ENCODE peak calls at places on chromosomes 5 and 9, in four cellular contexts. X is uterus; H is effector memory CD4-positive, alpha-beta T cell; D is brain microvascular endothelial cell. R is an unnamed sample.

GRCh38 chr9:128148509-128149000 is 698 bp upstream of the LCN2 start:
- DNase-seq in D (no peak), H (no peak), X (no peak), R (no peak)

GRCh38 chr5:77563475-77563874 is 71.4 kb upstream of the WDR41 start:
- DNase-seq in H (no peak), D (no peak), X (no peak), R (no peak)

GRCh38 chr5:13944564-13945195 is at the start of gene DNAH5:
- DNase-seq in X (no peak), D (no peak), H (no peak), R (no peak)

GRCh38 chr5:97778451-97778850 is 595.4 kb upstream of the RIOK2 start:
- DNase-seq in H (no peak), X (no peak), D (no peak), R (no peak)

GRCh38 chr5:142636093-142636492 is 49.8 kb downstream of the FGF1 start:
- DNase-seq in D (no peak), H (no peak), X (no peak), R (no peak)

GRCh38 chr5:125148706-125149105 is 402.3 kb upstream of the ZNF608 start:
- DNase-seq in D (no peak), H (no peak), X (no peak), R (no peak)

GRCh38 chr9:18126776-18127175 is 347.2 kb upstream of the ADAMTSL1 start:
- DNase-seq in H (no peak), D (no peak), X (peak; percentile 39), R (no peak)

GRCh38 chr9:89435315-89435823 is 62.5 kb downstream of the SEMA4D start:
- DNase-seq in D (no peak), H (no peak), X (no peak), R (no peak)

GRCh38 chr9:10242255-10242654 is 370.5 kb downstream of the PTPRD start:
- DNase-seq in X (no peak), H (no peak), D (no peak), R (no peak)

GRCh38 chr9:114911167-114911821 is 19.1 kb downstream of the TNFSF8 start:
- DNase-seq in D (no peak), X (no peak), H (no peak), R (no peak)

GRCh38 chr5:77620404-77620803 is 18.1 kb downstream of the OTP start:
- DNase-seq in X (no peak), D (no peak), H (no peak), R (no peak)

GRCh38 chr5:173625686-173626500 is 9.4 kb upstream of the BOD1 start:
- DNase-seq in X (no peak), D (no peak), H (no peak), R (no peak)

GRCh38 chr9:89916001-89916635 is 311.3 kb downstream of the GADD45G start:
- DNase-seq in H (no peak), X (no peak), D (no peak), R (no peak)

GRCh38 chr5:150000990-150001659 is 586 bp downstream of the HMGXB3 start:
- DNase-seq in X (no peak), D (no peak), H (peak; percentile 27), R (peak; percentile 75)

GRCh38 chr5:129431406-129431805 is 28.7 kb upstream of the ADAMTS19 start:
- DNase-seq in D (no peak), X (no peak), H (no peak), R (no peak)

GRCh38 chr5:102561894-102562760 is 63.3 kb upstream of the SLCO6A1 start:
- DNase-seq in D (peak; percentile 25), H (no peak), X (no peak), R (peak; percentile 53)

DNA sequence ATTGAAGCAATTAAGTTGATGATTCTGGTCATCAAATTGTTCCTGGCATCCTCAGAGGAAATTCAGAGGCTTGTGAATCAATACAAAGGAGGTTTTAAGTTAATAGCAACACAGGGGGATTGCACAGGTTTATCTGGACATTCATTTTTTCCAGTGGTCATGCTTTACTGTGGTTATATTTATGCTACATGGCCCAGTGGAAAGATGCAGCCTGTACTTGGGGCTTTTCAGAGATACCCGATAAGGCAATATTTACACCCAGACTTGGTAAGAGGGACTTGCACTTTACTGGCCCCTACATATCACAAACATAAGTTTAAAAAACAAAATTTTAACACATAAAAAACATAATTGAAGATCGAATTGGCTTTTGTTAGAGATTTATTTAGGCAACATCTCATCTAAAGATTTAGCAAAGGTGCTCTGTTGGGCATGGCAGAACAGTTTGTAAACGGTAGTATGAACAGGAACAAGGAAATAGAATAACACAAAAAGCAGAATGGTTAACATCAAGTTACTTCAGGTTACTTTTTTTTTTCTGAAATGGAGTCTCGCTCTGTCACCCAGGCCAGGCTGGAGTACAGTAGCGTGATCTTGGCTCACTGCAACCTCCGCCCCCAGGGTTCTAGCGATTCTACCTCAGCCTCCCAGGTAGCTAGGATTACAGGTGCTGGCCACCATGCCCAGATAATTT is 49.7 kb upstream of the GLDC start:
- DNase-seq in D (no peak), H (no peak), X (no peak), R (no peak)
- H3K27me3 ChIP-seq in D (no peaks in the 10 kb centered on the region), H (no peaks in the 10 kb centered on the region), X (no peaks in the 10 kb centered on the region), R (no peaks in the 10 kb centered on the region)

GRCh38 chr9:124008307-124008854 is 3.2 kb upstream of the LHX2 start:
- DNase-seq in X (no peak), H (no peak), D (no peak), R (peak; percentile 68)

GRCh38 chr9:124006448-124007156 is 5.0 kb upstream of the LHX2 start:
- DNase-seq in H (no peak), X (no peak), D (no peak), R (no peak)

GRCh38 chr9:124007157-124007460 is 4.5 kb upstream of the LHX2 start:
- DNase-seq in D (no peak), H (no peak), X (no peak), R (no peak)

GRCh38 chr9:124008855-124009834 is 2.4 kb upstream of the LHX2 start:
- DNase-seq in D (no peak), X (no peak), H (no peak), R (no peak)

GRCh38 chr9:124007468-124008306 is 3.9 kb upstream of the LHX2 start:
- DNase-seq in D (no peak), H (no peak), X (no peak), R (no peak)
- H3K27me3 ChIP-seq in D (peaks cover 96% of the 10 kb centered on the region), H (peaks cover 71% of the 10 kb centered on the region), X (peaks cover 25% of the 10 kb centered on the region), R (no peaks in the 10 kb centered on the region)

GRCh38 chr5:501040-501832 is 23.0 kb downstream of the SLC9A3 start:
- DNase-seq in H (no peak), D (no peak), X (no peak), R (no peak)

GRCh38 chr5:500491-500890 is 23.8 kb downstream of the SLC9A3 start:
- DNase-seq in D (no peak), H (no peak), X (no peak), R (no peak)

GRCh38 chr5:497871-498509 is 26.3 kb downstream of the SLC9A3 start:
- DNase-seq in D (no peak), H (no peak), X (no peak), R (no peak)

GRCh38 chr5:501833-502184 is 22.4 kb downstream of the SLC9A3 start:
- DNase-seq in D (no peak), X (no peak), H (no peak), R (no peak)

GRCh38 chr5:499233-500209 is 24.7 kb downstream of the SLC9A3 start:
- DNase-seq in X (no peak), H (no peak), D (no peak), R (no peak)
- H3K27me3 ChIP-seq in X (no peaks in the 10 kb centered on the region), H (peaks cover 17% of the 10 kb centered on the region), D (peaks cover 28% of the 10 kb centered on the region), R (no peaks in the 10 kb centered on the region)

GRCh38 chr5:84290161-84290560 is 94.5 kb downstream of the EDIL3 start:
- DNase-seq in H (no peak), D (peak; percentile 63), X (no peak), R (no peak)
- H3K27me3 ChIP-seq in H (no peaks in the 10 kb centered on the region), D (no peaks in the 10 kb centered on the region), X (no peaks in the 10 kb centered on the region), R (no peaks in the 10 kb centered on the region)

R was measured in aorta.